ENCODE peak calls at places on chromosomes 12 and 14, in nine cellular contexts. E, A, H, O, V, G, Q, R and N are unnamed samples.

GRCh38 chr14:93936245-93936644 is 9.1 kb downstream of the FAM181A start:
- DNase-seq in E (peak; percentile 58), A (no peak), H (no peak), O (no peak), V (no peak), G (peak; percentile 85), Q (no peak), R (peak; percentile 84), N (peak; percentile 49)

GRCh38 chr12:79681008-79681590 is 9.7 kb downstream of the PAWR start:
- DNase-seq in E (peak; percentile 80), A (no peak), H (no peak), O (peak; percentile 77), V (no peak), G (peak; percentile 61), Q (peak; percentile 86), R (no peak), N (peak; percentile 87)

GRCh38 chr12:131098178-131098981 is 144.7 kb downstream of the ADGRD1 start:
- DNase-seq in E (no peak), A (no peak), H (no peak), O (no peak), V (no peak), G (peak; percentile 35), Q (no peak), R (no peak), N (no peak)

GRCh38 chr12:7951671-7952070 is 15.7 kb upstream of the SLC2A3 start:
- DNase-seq in E (no peak), A (no peak), H (no peak), O (peak; percentile 33), V (no peak), G (no peak), Q (peak; percentile 51), R (no peak), N (no peak)

GRCh38 chr12:115973066-115973465 is 304.4 kb downstream of the MED13L start:
- DNase-seq in E (no peak), A (no peak), H (no peak), O (peak; percentile 20), V (no peak), G (no peak), Q (peak; percentile 16), R (no peak), N (no peak)

GRCh38 chr14:91418387-91419043 is 895 bp upstream of the CCDC88C start:
- DNase-seq in E (peak; percentile 72), A (peak; percentile 38), H (peak; percentile 77), O (no peak), V (peak; percentile 67), G (peak; percentile 93), Q (peak; percentile 31), R (peak; percentile 81), N (peak; percentile 47)

GRCh38 chr12:64825143-64826011 is 930 bp downstream of the TBC1D30 start:
- DNase-seq in E (no peak), A (no peak), H (no peak), O (no peak), V (no peak), G (peak; percentile 75), Q (no peak), R (peak; percentile 63), N (no peak)

GRCh38 chr14:49959822-49960408 is 67.0 kb downstream of the ARF6 start:
- DNase-seq in E (no peak), A (no peak), H (no peak), O (no peak), V (no peak), G (peak; percentile 20), Q (no peak), R (no peak), N (peak; percentile 35)

GRCh38 chr14:67806228-67806627 is 10.2 kb downstream of the ZFYVE26 start:
- DNase-seq in E (no peak), A (no peak), H (no peak), O (peak; percentile 26), V (no peak), G (no peak), Q (peak; percentile 37), R (no peak), N (no peak)

GRCh38 chr12:3078086-3078820 is 1.1 kb downstream of the TSPAN9 start:
- DNase-seq in E (no peak), A (no peak), H (no peak), O (no peak), V (no peak), G (peak; percentile 64), Q (no peak), R (no peak), N (no peak)

GRCh38 chr12:26971963-26972362 is 33.7 kb downstream of the FGFR1OP2 start:
- DNase-seq in E (no peak), A (no peak), H (peak; percentile 34), O (no peak), V (peak; percentile 45), G (no peak), Q (no peak), R (no peak), N (no peak)

GRCh38 chr12:26978801-26979200 is 35.4 kb downstream of the TM7SF3 start:
- DNase-seq in E (no peak), A (no peak), H (no peak), O (no peak), V (no peak), G (no peak), Q (no peak), R (no peak), N (no peak)

GRCh38 chr12:26979733-26980132 is 34.5 kb downstream of the TM7SF3 start:
- DNase-seq in E (no peak), A (no peak), H (no peak), O (no peak), V (no peak), G (no peak), Q (no peak), R (no peak), N (no peak)

DNA sequence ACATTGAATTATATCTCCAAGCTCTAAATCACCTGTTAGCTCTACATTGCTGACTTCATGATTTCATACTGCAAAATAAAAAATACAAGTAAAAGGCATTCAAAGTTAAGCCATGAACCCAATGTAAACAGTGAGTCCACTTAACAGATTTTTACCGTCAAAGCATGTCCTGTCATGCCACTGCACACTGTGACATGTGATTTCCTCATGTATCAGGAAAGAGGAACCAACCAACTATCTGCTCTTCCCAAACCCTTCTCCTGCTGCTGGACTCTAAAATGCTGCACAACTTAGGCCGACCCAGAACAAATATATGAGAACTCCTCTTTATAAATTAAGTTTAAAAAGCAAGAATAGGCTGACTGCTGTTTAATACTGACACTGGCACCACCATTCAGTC is 37.5 kb downstream of the TM7SF3 start:
- DNase-seq in E (no peak), A (no peak), H (no peak), O (no peak), V (no peak), G (no peak), Q (no peak), R (no peak), N (peak; percentile 80)
- H3K36me3 ChIP-seq in E (peaks cover 11% of the 10 kb centered on the region), A (no peaks in the 10 kb centered on the region), H (peaks cover 10% of the 10 kb centered on the region), O (peaks cover 23% of the 10 kb centered on the region), V (peaks cover 13% of the 10 kb centered on the region), G (peaks cover 30% of the 10 kb centered on the region), Q (no peaks in the 10 kb centered on the region), R (peaks cover 13% of the 10 kb centered on the region), N (peaks cover 22% of the 10 kb centered on the region)

GRCh38 chr14:24576178-24576577 is at the start of gene CTSG:
- DNase-seq in E (no peak), A (no peak), H (no peak), O (no peak), V (no peak), G (no peak), Q (no peak), R (no peak), N (no peak)
- H3K4me3 ChIP-seq in E (no peak within 1 kb of the TSS), A (no peak within 1 kb of the TSS), H (no peak within 1 kb of the TSS), O (no peak within 1 kb of the TSS), V (no peak within 1 kb of the TSS), G (no peak within 1 kb of the TSS), Q (no peak within 1 kb of the TSS), R (no peak within 1 kb of the TSS), N (no peak within 1 kb of the TSS)

GRCh38 chr14:104877066-104877805 is 12.2 kb downstream of the CEP170B start:
- DNase-seq in E (no peak), A (no peak), H (no peak), O (no peak), V (no peak), G (no peak), Q (no peak), R (peak; percentile 56), N (no peak)
- H3K27me3 ChIP-seq in E (no peaks in the 10 kb centered on the region), A (no peaks in the 10 kb centered on the region), H (no peaks in the 10 kb centered on the region), O (no peaks in the 10 kb centered on the region), V (no peaks in the 10 kb centered on the region), G (no peaks in the 10 kb centered on the region), Q (no peaks in the 10 kb centered on the region), R (no peaks in the 10 kb centered on the region), N (no peaks in the 10 kb centered on the region)

GRCh38 chr14:101043891-101044290 is 140.4 kb upstream of the RTL1 start:
- DNase-seq in E (no peak), A (no peak), H (no peak), O (no peak), V (no peak), G (no peak), Q (no peak), R (no peak), N (no peak)

GRCh38 chr14:101044741-101045140 is 141.2 kb upstream of the RTL1 start:
- DNase-seq in E (no peak), A (no peak), H (no peak), O (no peak), V (no peak), G (no peak), Q (no peak), R (no peak), N (no peak)

GRCh38 chr14:101047326-101047725 is 143.8 kb upstream of the RTL1 start:
- DNase-seq in E (no peak), A (no peak), H (no peak), O (no peak), V (no peak), G (no peak), Q (no peak), R (no peak), N (no peak)

GRCh38 chr14:101045511-101045910 is 142.0 kb upstream of the RTL1 start:
- DNase-seq in E (no peak), A (no peak), H (no peak), O (no peak), V (no peak), G (no peak), Q (no peak), R (no peak), N (no peak)

GRCh38 chr14:101046071-101046470 is 142.5 kb upstream of the RTL1 start:
- DNase-seq in E (no peak), A (no peak), H (no peak), O (no peak), V (no peak), G (no peak), Q (no peak), R (no peak), N (no peak)
- H3K36me3 ChIP-seq in E (no peaks in the 10 kb centered on the region), A (no peaks in the 10 kb centered on the region), H (no peaks in the 10 kb centered on the region), O (peaks cover 28% of the 10 kb centered on the region), V (no peaks in the 10 kb centered on the region), G (no peaks in the 10 kb centered on the region), Q (peaks cover 13% of the 10 kb centered on the region), R (no peaks in the 10 kb centered on the region), N (no peaks in the 10 kb centered on the region)

GRCh38 chr12:12610711-12611110 is 965 bp upstream of the CREBL2 start:
- DNase-seq in E (no peak), A (no peak), H (no peak), O (no peak), V (no peak), G (no peak), Q (no peak), R (no peak), N (no peak)
- H3K4me3 ChIP-seq in E (peak overlapping the region; percentile 86), A (no peak overlapping the region), H (peak overlapping the region; percentile 90), O (no peak overlapping the region), V (peak overlapping the region; percentile 76), G (peak overlapping the region; percentile 89), Q (peak overlapping the region; percentile 96), R (peak overlapping the region; percentile 6), N (no peak overlapping the region)